ENCODE peak calls at places on chromosome X, in six cellular contexts. H is GDM1; Z is head of caudate nucleus; A is COR-L47; P is stimulated activated naive CD8-positive, alpha-beta T cell treated with anti-CD3 and anti-CD28 coated beads, Interleukin-15, Interleukin-2, amounts not matched to agents 100 U/mL and 50 U/mL, for 24 hours; Q is NCI-H1930. C is an unnamed sample.

GRCh38 chrX:152600853-152601635 is 36.7 kb upstream of the GABRQ start:
- DNase-seq in Z (peak), H (no peak), P (no peak), Q (no peak), A (no peak), C (no peak)

GRCh38 chrX:103586314-103586646 is 965 bp downstream of the TCEAL4 start:
- DNase-seq in P (no peak), Z (no peak), Q (no peak), A (no peak), H (no peak), C (no peak)

GRCh38 chrX:145865082-145865481 is 47.5 kb downstream of the SLITRK2 start:
- DNase-seq in P (no peak), A (no peak), H (no peak), Q (no peak), Z (no peak), C (no peak)

GRCh38 chrX:12139934-12140611 is 1.8 kb downstream of the FRMPD4 start:
- DNase-seq in Q (no peak), A (peak), P (no peak), H (no peak), Z (no peak), C (no peak)

GRCh38 chrX:129663171-129663570 is 8.4 kb upstream of the APLN start:
- DNase-seq in Q (no peak), A (no peak), Z (no peak), P (no peak), H (no peak), C (no peak)

GRCh38 chrX:49258749-49259124 is 5.8 kb downstream of the FOXP3 start:
- DNase-seq in H (no peak), A (no peak), Z (no peak), P (no peak), Q (no peak), C (no peak)

GRCh38 chrX:39677987-39678840 is 419.5 kb downstream of the BCOR start:
- DNase-seq in Z (peak), A (no peak), H (no peak), Q (no peak), P (no peak), C (no peak)

GRCh38 chrX:49064735-49065134 is 5.9 kb downstream of the CCDC120 start:
- DNase-seq in Z (no peak), Q (no peak), P (no peak), A (no peak), H (no peak), C (no peak)

GRCh38 chrX:111519215-111519614 is 7.8 kb downstream of the SERTM2 start:
- DNase-seq in P (no peak), A (no peak), Q (no peak), Z (no peak), H (no peak), C (no peak)

GRCh38 chrX:39022106-39022505 is 220.8 kb downstream of the MID1IP1 start:
- DNase-seq in A (no peak), Q (no peak), H (no peak), Z (no peak), P (no peak), C (no peak)

GRCh38 chrX:111444881-111445280 is 32.9 kb upstream of the DCX start:
- DNase-seq in P (no peak), Q (no peak), H (no peak), Z (no peak), A (no peak), C (no peak)

GRCh38 chrX:79130857-79131256 is 13.6 kb upstream of the GPR174 start:
- DNase-seq in Q (no peak), P (no peak), A (no peak), H (no peak), Z (no peak), C (no peak)

C was measured in AML-193.